ENCODE peak calls at places on chromosomes 2 and 18, in seven cellular contexts. P is cardiac fibroblast, Z is BE2C, D is right lobe of liver, H is astrocyte of the cerebellum, S is IMR-90, N is heart left ventricle. B is an unnamed sample.

GRCh38 chr2:64396001-64396400 is 58.0 kb upstream of the LGALSL start:
- DNase-seq in P (no peak), Z (no peak), D (peak), H (no peak), S (no peak), N (no peak), B (no peak)

GRCh38 chr2:236052926-236053846 is 115.0 kb downstream of the GBX2 start:
- DNase-seq in P (no peak), Z (no peak), D (no peak), H (no peak), S (no peak), N (no peak), B (no peak)

GRCh38 chr2:148645925-148646559 is 1.5 kb downstream of the EPC2 start:
- DNase-seq in P (peak), Z (peak), D (no peak), H (peak), S (peak), N (peak), B (peak)

GRCh38 chr2:145110668-145111067 is 590.7 kb upstream of the ZEB2 start:
- DNase-seq in P (peak), Z (no peak), D (no peak), H (no peak), S (peak), N (no peak), B (no peak)

GRCh38 chr2:230130668-230131364 is 62.1 kb upstream of the SLC16A14 start:
- DNase-seq in P (peak), Z (peak), D (no peak), H (no peak), S (peak), N (peak), B (peak)

GRCh38 chr2:88765154-88765948 is 73.9 kb downstream of the RPIA start:
- DNase-seq in P (peak), Z (peak), D (no peak), H (no peak), S (peak), N (no peak), B (no peak)

GRCh38 chr2:9071584-9072124 is 68.2 kb upstream of the MBOAT2 start:
- DNase-seq in P (no peak), Z (no peak), D (no peak), H (no peak), S (no peak), N (no peak), B (no peak)

GRCh38 chr2:25276569-25277465 is 64.9 kb downstream of the DNMT3A start:
- DNase-seq in P (no peak), Z (no peak), D (no peak), H (no peak), S (no peak), N (peak), B (no peak)

GRCh38 chr18:76306685-76307292 is 188.3 kb downstream of the ZNF516 start:
- DNase-seq in P (no peak), Z (no peak), D (no peak), H (no peak), S (no peak), N (no peak), B (no peak)

GRCh38 chr18:46759885-46760284 is 3.0 kb upstream of the ST8SIA5 start:
- DNase-seq in P (no peak), Z (no peak), D (no peak), H (no peak), S (no peak), N (no peak), B (no peak)

DNA sequence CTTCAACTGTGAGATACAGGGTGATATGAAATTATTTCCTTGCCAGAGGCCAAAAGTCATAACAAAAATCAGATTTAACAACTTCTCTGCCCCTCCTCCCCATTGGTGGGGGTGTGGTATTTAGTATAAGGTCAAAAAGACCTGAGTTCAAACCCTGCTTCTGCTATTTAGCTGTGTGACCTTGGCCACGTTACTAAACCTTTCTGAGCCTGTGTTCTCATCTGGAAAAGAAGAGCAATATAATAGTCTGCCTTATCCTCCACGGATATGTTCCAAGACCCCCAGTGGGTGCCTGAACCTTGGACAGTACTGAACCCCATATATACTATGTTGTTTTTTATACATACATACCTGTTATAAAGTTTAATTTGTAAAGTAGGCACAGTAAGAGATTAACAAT is 3.7 kb downstream of the CDC42EP3 start:
- DNase-seq in P (no peak), Z (no peak), D (no peak), H (no peak), S (no peak), N (no peak), B (no peak)
- H3K4me3 ChIP-seq in P (no peak), Z (peak), D (no peak), H (peak), S (peak), N (peak), B (peak)

DNA sequence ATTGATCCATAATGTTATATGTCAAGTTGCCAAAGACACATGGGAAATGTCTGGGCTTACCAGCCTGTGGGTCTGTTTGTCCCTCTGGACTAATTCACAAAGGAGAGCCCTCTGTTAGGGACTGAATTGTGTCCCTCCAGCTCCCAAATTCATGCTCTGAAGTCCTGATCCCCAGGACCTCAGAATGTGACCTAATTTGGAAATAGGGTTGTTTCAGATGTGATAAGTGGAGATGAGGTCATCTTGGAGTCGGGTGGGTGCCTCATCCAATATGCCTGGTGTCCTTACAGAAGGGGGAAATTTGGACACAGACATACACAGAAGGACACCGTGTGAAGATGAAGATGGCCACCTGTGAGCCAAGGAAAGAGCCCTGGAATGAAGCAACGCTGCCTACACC is 41.4 kb upstream of the ROCK2 start:
- DNase-seq in P (no peak), Z (no peak), D (no peak), H (no peak), S (no peak), N (no peak), B (no peak)
- H3K4me3 ChIP-seq in P (no peak), Z (no peak), D (no peak), H (no peak), S (no peak), N (no peak), B (no peak)

DNA sequence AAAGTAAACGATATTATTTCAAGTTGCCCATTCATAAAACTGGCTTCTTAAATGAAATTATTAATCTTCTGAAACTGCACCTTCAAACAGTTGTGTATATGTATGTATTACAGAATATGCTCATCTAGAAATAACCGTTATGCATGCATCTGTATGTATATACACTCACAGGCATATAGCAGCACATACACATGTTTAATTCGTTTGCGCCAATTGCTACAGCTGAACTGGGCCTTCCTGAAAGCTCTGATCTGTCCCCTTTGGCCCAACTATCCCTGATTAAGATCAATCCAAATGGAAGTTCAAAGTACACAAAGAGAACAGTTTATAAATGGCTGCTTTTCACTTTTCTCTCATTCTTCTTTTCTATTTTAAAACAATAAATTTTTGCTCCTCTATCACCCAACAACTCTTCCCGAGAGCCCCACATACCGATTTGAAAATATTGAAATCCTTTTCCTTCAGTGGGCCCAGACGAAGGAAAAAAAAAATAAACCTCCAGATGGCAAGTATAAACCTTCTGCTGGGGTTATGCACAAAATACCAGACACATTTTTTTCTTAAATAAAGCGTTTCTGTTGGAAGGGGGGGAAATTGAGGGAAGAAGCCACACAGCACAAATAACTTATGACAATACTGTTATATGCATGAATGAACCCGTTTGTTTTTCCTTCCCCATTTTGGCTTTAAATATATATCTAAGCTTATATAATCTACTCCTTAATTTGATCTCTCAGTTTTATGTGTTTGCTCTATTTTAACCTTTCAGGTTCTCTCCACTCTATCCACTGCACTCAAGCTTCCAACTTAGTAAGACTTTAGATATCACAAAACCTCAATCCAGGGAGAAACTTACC is 267.4 kb downstream of the TCF4 start:
- DNase-seq in P (peak), Z (no peak), D (no peak), H (no peak), S (peak), N (no peak), B (no peak)
- H3K4me3 ChIP-seq in P (peak), Z (peak), D (peak), H (peak), S (peak), N (peak), B (peak)

GRCh38 chr18:13429016-13429415 is 210.5 kb downstream of the LDLRAD4 start:
- DNase-seq in P (no peak), Z (no peak), D (no peak), H (no peak), S (no peak), N (no peak), B (no peak)

GRCh38 chr18:13430663-13431062 is 212.1 kb downstream of the LDLRAD4 start:
- DNase-seq in P (no peak), Z (no peak), D (no peak), H (no peak), S (no peak), N (no peak), B (no peak)

GRCh38 chr18:13427354-13427753 is 208.8 kb downstream of the LDLRAD4 start:
- DNase-seq in P (no peak), Z (no peak), D (peak), H (no peak), S (no peak), N (peak), B (no peak)

GRCh38 chr18:13429884-13430510 is 211.4 kb downstream of the LDLRAD4 start:
- DNase-seq in P (no peak), Z (no peak), D (no peak), H (no peak), S (no peak), N (no peak), B (no peak)

DNA sequence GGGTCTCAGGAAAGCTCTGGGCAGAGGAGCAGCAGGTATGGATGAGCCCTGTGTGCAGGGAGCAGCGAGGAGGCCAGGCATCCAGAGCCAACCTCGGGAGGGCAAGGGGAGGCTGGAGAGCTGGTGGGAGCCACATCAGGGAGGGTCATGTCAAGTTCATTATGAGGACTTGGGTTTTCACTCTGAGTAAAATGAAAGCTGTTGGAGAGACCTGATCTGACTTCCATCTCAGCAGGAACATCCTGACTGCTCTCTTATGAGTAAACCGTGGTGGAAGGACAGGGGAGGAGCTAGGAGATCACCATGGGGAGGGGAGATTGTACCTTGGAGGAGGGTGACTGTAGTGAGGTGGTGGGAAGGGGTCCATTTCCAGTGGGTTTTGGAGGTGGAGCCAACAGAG is 209.8 kb downstream of the LDLRAD4 start:
- DNase-seq in P (no peak), Z (no peak), D (no peak), H (no peak), S (no peak), N (no peak), B (no peak)
- H3K4me3 ChIP-seq in P (no peak), Z (no peak), D (no peak), H (no peak), S (no peak), N (no peak), B (no peak)

GRCh38 chr2:159290289-159290907 is 3.9 kb upstream of the WDSUB1 start:
- DNase-seq in P (peak), Z (no peak), D (no peak), H (peak), S (peak), N (no peak), B (peak)
- H3K4me3 ChIP-seq in P (no peak), Z (no peak), D (no peak), H (no peak), S (no peak), N (no peak), B (no peak)

DNA sequence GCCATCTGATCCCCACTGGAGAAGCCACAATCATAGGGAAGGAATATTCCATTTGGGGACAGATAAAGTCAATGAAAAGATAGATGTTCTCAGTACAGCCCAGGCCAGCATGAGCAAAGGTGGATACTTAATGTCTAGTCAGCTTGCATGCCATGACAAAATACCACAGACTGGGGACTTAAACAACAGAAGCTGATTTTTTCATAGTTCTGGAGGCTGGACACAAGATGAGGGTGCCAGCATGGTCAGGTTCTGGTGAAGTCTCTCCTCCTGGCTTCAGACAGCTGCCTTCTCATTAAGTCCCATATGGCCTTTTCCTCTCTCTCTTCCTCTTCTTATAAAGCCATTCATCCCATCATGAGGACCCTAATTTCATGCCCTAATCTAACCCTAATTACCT is 116.1 kb upstream of the CYP1B1 start:
- DNase-seq in P (no peak), Z (no peak), D (no peak), H (no peak), S (no peak), N (no peak), B (no peak)
- H3K4me3 ChIP-seq in P (no peak), Z (no peak), D (no peak), H (no peak), S (no peak), N (no peak), B (no peak)

B was measured in skeletal muscle cell.